ENCODE peak calls at places on chromosomes 3 and 15, in four cellular contexts. W is CD4-positive, alpha-beta T cell; D is RWPE2; P is left ventricle myocardium inferior. N is an unnamed sample.

GRCh38 chr15:59170295-59170881 is 36.3 kb upstream of the LDHAL6B start:
- DNase-seq in W (no peak), D (peak; percentile 87), P (no peak), N (peak; percentile 91)

GRCh38 chr15:101121511-101122090 is 130.2 kb downstream of the CHSY1 start:
- DNase-seq in W (no peak), D (no peak), P (peak; percentile 88), N (no peak)

GRCh38 chr3:48970568-48970967 is 19.5 kb upstream of the P4HTM start:
- DNase-seq in W (no peak), D (no peak), P (no peak), N (no peak)

GRCh38 chr3:38001456-38002081 is 11.0 kb downstream of the VILL start:
- DNase-seq in W (no peak), D (peak; percentile 48), P (no peak), N (peak; percentile 46)

GRCh38 chr3:124161453-124161852 is 169.5 kb upstream of the ROPN1 start:
- DNase-seq in W (no peak), D (no peak), P (no peak), N (no peak)

GRCh38 chr15:51380999-51381806 is 39.7 kb downstream of the GLDN start:
- DNase-seq in W (no peak), D (no peak), P (no peak), N (peak; percentile 87)

GRCh38 chr3:53921296-53921695 is 29.6 kb upstream of the SELENOK start:
- DNase-seq in W (no peak), D (no peak), P (no peak), N (peak; percentile 23)

GRCh38 chr3:157089455-157090221 is 70.3 kb downstream of the CCNL1 start:
- DNase-seq in W (no peak), D (no peak), P (peak; percentile 29), N (no peak)

GRCh38 chr15:78067328-78068241 is 9.9 kb downstream of the TBC1D2B start:
- DNase-seq in W (no peak), D (no peak), P (no peak), N (peak; percentile 38)

GRCh38 chr15:86555939-86556725 is 476.5 kb downstream of the AGBL1 start:
- DNase-seq in W (no peak), D (no peak), P (no peak), N (peak; percentile 58)

GRCh38 chr3:112390783-112391641 is 58.1 kb downstream of the CD200 start:
- DNase-seq in W (no peak), D (peak; percentile 61), P (no peak), N (peak; percentile 36)

GRCh38 chr15:20352241-20353200 is 189.1 kb downstream of the GOLGA6L6 start:
- DNase-seq in W (no peak), D (peak; percentile 75), P (no peak), N (no peak)

GRCh38 chr3:13399603-13400002 is 20.5 kb downstream of the NUP210 start:
- DNase-seq in W (no peak), D (no peak), P (no peak), N (no peak)

GRCh38 chr15:25891108-25891507 is 28.0 kb upstream of the ATP10A start:
- DNase-seq in W (no peak), D (no peak), P (no peak), N (no peak)

GRCh38 chr15:70741107-70741511 is 22.2 kb downstream of the UACA start:
- DNase-seq in W (no peak), D (no peak), P (peak; percentile 62), N (peak; percentile 93)

GRCh38 chr3:42588625-42589024 is 2.0 kb upstream of the SS18L2 start:
- DNase-seq in W (no peak), D (no peak), P (no peak), N (no peak)

GRCh38 chr15:63244399-63244798 is 33.0 kb upstream of the APH1B start:
- DNase-seq in W (no peak), D (no peak), P (no peak), N (peak; percentile 21)

GRCh38 chr3:40970067-40970466 is 229.2 kb upstream of the CTNNB1 start:
- DNase-seq in W (no peak), D (no peak), P (no peak), N (no peak)

GRCh38 chr15:42010434-42010833 is 10.4 kb downstream of the PLA2G4E start:
- DNase-seq in W (no peak), D (no peak), P (no peak), N (peak; percentile 58)

GRCh38 chr3:147472846-147473245 is 63.7 kb downstream of the ZIC1 start:
- DNase-seq in W (no peak), D (no peak), P (no peak), N (no peak)

GRCh38 chr3:57226156-57226555 is 1.4 kb upstream of the APPL1 start:
- DNase-seq in W (no peak), D (no peak), P (no peak), N (no peak)

GRCh38 chr15:61227269-61228024 is 1.7 kb downstream of the RORA start:
- DNase-seq in W (no peak), D (no peak), P (no peak), N (peak; percentile 9)

GRCh38 chr3:128806588-128806987 is 72.8 kb upstream of the ACAD9 start:
- DNase-seq in W (no peak), D (no peak), P (no peak), N (no peak)

GRCh38 chr3:135966875-135967274 is 1.3 kb downstream of the PPP2R3A start:
- DNase-seq in W (no peak), D (no peak), P (no peak), N (no peak)

GRCh38 chr3:18424862-18425640 is at the start of gene SATB1:
- DNase-seq in W (peak; percentile 75), D (peak; percentile 57), P (peak; percentile 89), N (peak; percentile 39)

GRCh38 chr3:117628896-117629295 is 919.3 kb downstream of the TUSC7 start:
- DNase-seq in W (no peak), D (no peak), P (no peak), N (peak; percentile 64)

GRCh38 chr3:124439586-124439985 is 290.7 kb upstream of the UMPS start:
- DNase-seq in W (no peak), D (no peak), P (no peak), N (no peak)

GRCh38 chr3:72338082-72338941 is 509.9 kb downstream of the SHQ1 start:
- DNase-seq in W (no peak), D (no peak), P (no peak), N (peak; percentile 42)

GRCh38 chr15:25693321-25694237 is 169.5 kb downstream of the ATP10A start:
- DNase-seq in W (no peak), D (no peak), P (peak; percentile 36), N (no peak)

GRCh38 chr15:37902126-37902525 is 32.3 kb upstream of the TMCO5A start:
- DNase-seq in W (no peak), D (no peak), P (no peak), N (no peak)
- TF ChIP-seq CTCF in W (no peak), D (no peak), P (no peak), N (no peak)

GRCh38 chr3:51268132-51268531 is 117.0 kb upstream of the MANF start:
- DNase-seq in W (no peak), D (no peak), P (no peak), N (no peak)

GRCh38 chr3:51270559-51270958 is 114.5 kb upstream of the MANF start:
- DNase-seq in W (no peak), D (no peak), P (no peak), N (no peak)

GRCh38 chr3:51274052-51274451 is 111.0 kb upstream of the MANF start:
- DNase-seq in W (no peak), D (no peak), P (no peak), N (no peak)

GRCh38 chr3:51271172-51271571 is 113.9 kb upstream of the MANF start:
- DNase-seq in W (no peak), D (no peak), P (no peak), N (no peak)

GRCh38 chr3:51269466-51269865 is 115.6 kb upstream of the MANF start:
- DNase-seq in W (no peak), D (no peak), P (no peak), N (peak; percentile 39)
- TF ChIP-seq CTCF in W (peak; percentile 22), D (peak; percentile 36), P (no peak), N (peak; percentile 23)

DNA sequence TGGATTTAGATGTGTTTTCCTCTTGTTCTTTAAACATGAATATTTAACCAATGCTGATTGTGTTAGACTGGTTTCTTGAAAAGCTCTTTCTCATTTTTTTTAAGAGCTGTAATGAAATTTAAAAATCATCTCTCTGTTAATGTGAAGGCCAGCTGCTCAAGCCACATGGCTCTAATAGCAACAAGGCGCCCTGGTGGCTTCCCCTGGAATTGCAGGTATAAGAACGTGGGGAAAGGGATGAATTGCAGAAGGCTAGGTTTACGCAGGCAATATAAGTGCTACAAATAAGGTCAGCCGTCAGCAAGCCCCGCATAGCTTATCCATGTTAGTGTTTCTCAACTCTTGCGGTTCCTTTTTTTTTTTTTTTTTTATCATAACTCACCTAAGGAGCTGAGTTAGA is 108.5 kb downstream of the SAMMSON start:
- DNase-seq in W (no peak), D (no peak), P (no peak), N (peak; percentile 53)
- TF ChIP-seq CTCF in W (no peak), D (peak; percentile 27), P (peak; percentile 41), N (peak; percentile 31)

DNA sequence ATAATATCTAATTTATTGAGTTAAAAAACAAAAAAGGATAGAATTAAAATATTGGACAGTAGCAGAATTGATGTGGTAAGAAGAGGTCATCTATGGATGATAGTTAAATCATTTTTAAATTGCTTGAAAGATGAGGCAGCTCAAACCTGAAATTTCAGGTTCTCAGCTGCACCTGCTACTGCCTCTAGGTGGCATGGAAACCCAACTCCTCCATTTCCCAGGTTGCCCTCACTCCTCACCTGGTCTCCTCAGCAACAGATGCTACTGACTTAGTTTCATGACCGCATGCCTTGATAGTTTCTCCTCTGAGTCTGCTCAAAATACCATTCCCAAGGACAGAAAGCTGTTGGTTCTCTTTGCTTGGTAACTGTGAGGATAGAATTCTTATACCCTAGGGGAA is 148.1 kb downstream of the ABHD5 start:
- DNase-seq in W (no peak), D (no peak), P (no peak), N (no peak)
- TF ChIP-seq CTCF in W (no peak), D (peak; percentile 16), P (no peak), N (no peak)

GRCh38 chr3:114834175-114834940 is 312.7 kb downstream of the ZBTB20 start:
- DNase-seq in W (no peak), D (no peak), P (no peak), N (no peak)
- TF ChIP-seq CTCF in W (no peak), D (no peak), P (no peak), N (no peak)

GRCh38 chr3:77319711-77320110 is 279.8 kb downstream of the ROBO2 start:
- DNase-seq in W (no peak), D (no peak), P (no peak), N (peak; percentile 15)
- TF ChIP-seq CTCF in W (no peak), D (no peak), P (no peak), N (peak; percentile 15)

GRCh38 chr3:30135190-30135589 is 471.2 kb upstream of the TGFBR2 start:
- DNase-seq in W (no peak), D (no peak), P (peak; percentile 21), N (peak; percentile 2)
- TF ChIP-seq CTCF in W (no peak), D (peak; percentile 51), P (peak; percentile 63), N (peak; percentile 14)

N was measured in MCF 10A.